ENCODE peak calls at places on chromosomes 13 and 19, in ten cellular contexts. X is HFFc6, G is psoas muscle, K is BE2C, I is cardiac muscle cell, B is uterus, R is RWPE2, P is fibroblast of villous mesenchyme, V is IMR-90, C is type B pancreatic cell. Y is an unnamed sample.

GRCh38 chr19:55152017-55152416 is 3.0 kb upstream of the TNNT1 start:
- DNase-seq in R (no peak), V (no peak), X (no peak), I (no peak), B (no peak), P (no peak), C (no peak), K (no peak), G (no peak), Y (no peak)

GRCh38 chr13:96200810-96201209 is 110.9 kb downstream of the HS6ST3 start:
- DNase-seq in V (no peak), C (no peak), G (no peak), R (no peak), X (no peak), P (no peak), K (peak; percentile 68), B (no peak), I (no peak), Y (no peak)

GRCh38 chr13:97226788-97227627 is 4.9 kb downstream of the MBNL2 start:
- DNase-seq in X (no peak), B (no peak), G (no peak), P (peak; percentile 80), I (no peak), C (no peak), K (no peak), V (no peak), R (no peak), Y (no peak)

GRCh38 chr19:38453596-38453995 is 20.1 kb downstream of the RYR1 start:
- DNase-seq in R (no peak), P (no peak), C (no peak), X (no peak), V (no peak), B (no peak), I (no peak), K (no peak), G (no peak), Y (no peak)

GRCh38 chr19:2618611-2619010 is 83.9 kb downstream of the GNG7 start:
- DNase-seq in K (no peak), B (no peak), P (no peak), I (no peak), G (peak; percentile 68), V (peak; percentile 28), X (peak; percentile 29), R (no peak), C (no peak), Y (no peak)

GRCh38 chr13:48487968-48488367 is 44.9 kb downstream of the RCBTB2 start:
- DNase-seq in V (no peak), B (no peak), R (no peak), X (no peak), P (no peak), C (no peak), G (no peak), K (no peak), I (no peak), Y (no peak)

GRCh38 chr19:55083004-55083850 is 7.6 kb downstream of the EPS8L1 start:
- DNase-seq in P (no peak), I (no peak), X (no peak), K (no peak), C (no peak), G (no peak), R (no peak), V (no peak), B (no peak), Y (no peak)

GRCh38 chr19:55520691-55521292 is 16.1 kb downstream of the SBK2 start:
- DNase-seq in R (no peak), C (no peak), K (no peak), G (peak; percentile 73), V (no peak), P (no peak), I (no peak), X (no peak), B (no peak), Y (no peak)

GRCh38 chr13:32384702-32385101 is 43.2 kb downstream of the N4BP2L1 start:
- DNase-seq in K (no peak), C (no peak), R (no peak), G (no peak), V (no peak), X (no peak), P (no peak), I (no peak), B (no peak), Y (no peak)

GRCh38 chr13:32378012-32378411 is 49.9 kb downstream of the N4BP2L1 start:
- DNase-seq in R (no peak), K (no peak), P (no peak), B (no peak), I (no peak), X (no peak), C (no peak), G (no peak), V (no peak), Y (peak; percentile 14)

GRCh38 chr13:32383836-32384618 is 43.9 kb downstream of the N4BP2L1 start:
- DNase-seq in C (no peak), B (no peak), K (no peak), I (no peak), P (no peak), G (no peak), V (no peak), R (no peak), X (no peak), Y (no peak)

GRCh38 chr13:32385369-32385768 is 42.6 kb downstream of the N4BP2L1 start:
- DNase-seq in I (no peak), C (no peak), V (no peak), B (no peak), R (no peak), X (no peak), G (no peak), K (no peak), P (no peak), Y (no peak)

DNA sequence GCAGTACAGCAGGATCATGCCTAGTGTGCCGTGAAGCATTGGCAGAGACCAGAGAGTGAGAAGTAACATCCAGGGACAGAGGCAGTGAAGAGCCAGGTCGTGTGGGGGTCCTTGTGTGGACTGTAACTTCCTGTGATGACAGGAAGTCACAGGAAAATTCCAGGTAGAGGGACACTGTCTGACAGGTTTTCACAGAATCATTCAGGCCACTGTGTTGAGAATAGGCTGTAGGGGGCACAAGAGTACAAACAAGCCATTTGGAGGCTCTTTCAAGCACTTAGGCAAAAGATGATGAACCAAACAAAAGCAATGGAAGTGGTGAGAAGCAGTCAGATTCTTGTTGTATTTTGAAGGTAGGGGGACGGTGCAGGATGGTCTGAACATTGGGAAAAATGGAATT is 46.4 kb downstream of the N4BP2L1 start:
- DNase-seq in V (peak; percentile 37), G (no peak), C (no peak), K (peak; percentile 19), P (peak; percentile 47), R (no peak), I (peak; percentile 49), B (no peak), X (peak; percentile 30), Y (peak; percentile 61)
- TF ChIP-seq CTCF in V (peak; percentile 56), G (peak; percentile 56), C (peak; percentile 57), K (peak; percentile 84), P (peak; percentile 65), R (peak; percentile 22), I (peak; percentile 78), B (peak; percentile 47), X (peak; percentile 62), Y (peak; percentile 72)

DNA sequence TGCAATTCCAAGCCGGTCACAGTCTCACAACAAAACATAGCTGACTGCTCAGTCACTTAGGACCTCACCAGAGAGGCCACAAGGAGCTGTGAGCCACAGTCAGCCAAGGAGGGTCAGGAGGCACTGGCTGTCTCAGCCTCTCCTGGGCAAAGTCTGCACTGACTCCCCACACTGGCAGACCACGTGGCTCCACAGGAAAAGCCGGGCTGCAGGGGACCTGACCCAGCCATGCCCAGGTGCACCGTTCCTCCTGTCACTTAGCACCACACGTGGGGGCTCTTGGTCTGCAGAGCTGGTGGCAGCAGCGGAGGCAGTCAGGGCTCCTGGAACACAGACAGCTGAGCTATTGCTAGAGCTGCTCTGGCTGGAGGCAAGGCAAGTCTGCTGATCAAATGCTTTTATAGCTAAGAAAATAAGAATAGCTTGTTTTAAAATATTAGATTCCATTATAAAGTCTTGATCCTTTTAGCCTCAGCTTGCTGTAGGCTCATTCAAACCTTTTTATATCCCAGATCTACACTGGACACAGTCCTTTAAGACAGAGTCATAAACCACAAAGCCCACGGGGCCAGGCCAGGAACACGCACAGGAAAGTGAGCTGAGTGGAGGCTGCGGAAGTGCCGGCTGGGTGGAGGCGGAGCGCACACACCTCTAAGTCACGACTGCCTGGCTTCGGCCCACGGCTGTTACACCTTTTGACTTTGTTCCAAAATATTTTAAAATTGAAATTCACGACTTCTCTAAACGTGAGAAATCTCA is 744.1 kb downstream of the UQCRFS1 start:
- DNase-seq in B (no peak), X (no peak), G (no peak), K (no peak), C (no peak), R (no peak), I (no peak), P (no peak), V (no peak), Y (peak; percentile 84)
- TF ChIP-seq CTCF in B (no peak), X (no peak), G (no peak), K (no peak), C (no peak), R (no peak), I (no peak), P (no peak), V (no peak), Y (no peak)

DNA sequence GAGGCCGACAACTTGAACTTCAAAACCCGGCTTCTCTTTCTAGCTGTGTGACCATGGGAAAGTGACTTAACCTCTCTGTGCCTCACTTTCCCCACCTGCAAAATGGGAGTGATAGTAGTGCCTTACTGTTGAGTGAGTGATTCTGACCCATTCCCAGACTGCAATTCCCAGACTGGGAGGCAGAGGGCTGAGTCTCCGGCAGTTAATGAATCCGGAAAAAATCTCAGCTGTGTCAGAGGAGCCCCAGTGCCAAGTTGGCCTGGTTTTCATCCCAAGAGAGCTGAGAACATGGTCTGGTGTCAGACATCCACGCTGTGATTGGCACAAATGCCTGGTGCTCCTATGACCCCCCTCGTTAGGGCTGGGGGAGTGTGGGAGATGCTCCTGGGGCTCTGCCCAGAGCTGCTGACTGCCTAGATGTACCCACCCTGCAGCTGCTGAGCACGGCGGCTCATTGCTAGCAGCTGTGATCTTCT is 50.0 kb downstream of the PIN1 start:
- DNase-seq in R (no peak), G (peak; percentile 73), P (peak; percentile 20), C (no peak), V (peak; percentile 23), I (no peak), K (peak; percentile 26), X (peak; percentile 10), B (peak; percentile 71), Y (peak; percentile 65)
- TF ChIP-seq CTCF in R (no peak), G (peak; percentile 21), P (peak; percentile 53), C (no peak), V (peak; percentile 27), I (peak; percentile 64), K (peak; percentile 29), X (peak; percentile 64), B (no peak), Y (peak; percentile 69)

GRCh38 chr19:43725468-43725867 is 9.6 kb downstream of the IRGC start:
- DNase-seq in C (no peak), V (no peak), B (no peak), P (no peak), X (no peak), R (no peak), G (no peak), I (no peak), K (no peak), Y (no peak)

GRCh38 chr19:43724896-43725295 is 9.0 kb downstream of the IRGC start:
- DNase-seq in K (no peak), X (no peak), G (no peak), R (no peak), I (no peak), V (no peak), P (no peak), B (no peak), C (no peak), Y (no peak)

GRCh38 chr19:43721469-43722048 is 5.7 kb downstream of the IRGC start:
- DNase-seq in C (no peak), G (no peak), X (no peak), K (no peak), V (no peak), I (no peak), P (no peak), B (no peak), R (no peak), Y (no peak)

GRCh38 chr19:43720936-43721335 is 5.1 kb downstream of the IRGC start:
- DNase-seq in C (no peak), V (no peak), R (no peak), I (no peak), K (no peak), B (no peak), P (no peak), X (no peak), G (no peak), Y (no peak)

DNA sequence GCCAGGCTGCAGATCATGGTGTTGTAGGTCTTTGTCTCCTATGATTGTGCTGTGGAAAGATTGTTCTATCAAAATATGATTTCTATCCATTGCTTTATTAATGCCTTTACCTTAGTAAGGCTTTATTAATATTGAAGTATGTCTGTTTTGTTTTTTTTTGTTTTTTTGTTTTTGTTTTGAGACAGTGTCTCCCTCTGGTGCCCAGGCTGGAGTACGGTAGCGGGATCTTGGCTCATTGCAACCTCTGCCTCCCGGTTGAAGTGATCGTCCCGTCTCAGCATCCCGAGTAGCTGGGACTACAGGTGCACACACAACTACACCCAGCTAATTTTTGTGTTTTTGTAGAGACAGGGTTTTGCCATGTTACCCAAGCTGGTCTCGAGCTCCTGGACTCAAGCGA is 7.7 kb downstream of the IRGC start:
- DNase-seq in K (no peak), V (no peak), G (no peak), P (peak; percentile 18), X (no peak), I (no peak), R (no peak), B (no peak), C (no peak), Y (no peak)
- TF ChIP-seq CTCF in K (peak; percentile 4), V (peak; percentile 18), G (peak; percentile 4), P (peak; percentile 58), X (peak; percentile 70), I (peak; percentile 37), R (peak; percentile 51), B (no peak), C (peak; percentile 44), Y (peak; percentile 42)